ENCODE peak calls at places on chromosomes 12 and 14, in nine cellular contexts. S, R, W, E, C, T, I, P and V are unnamed samples.

GRCh38 chr12:88952543-88952942 is 372.3 kb upstream of the KITLG start:
- DNase-seq in S (no peak), R (no peak), W (no peak), E (peak), C (no peak), T (no peak), I (no peak), P (peak), V (no peak)

GRCh38 chr12:99253068-99253467 is 394.5 kb upstream of the GARIN6 start:
- DNase-seq in S (no peak), R (no peak), W (peak), E (no peak), C (no peak), T (peak), I (no peak), P (no peak), V (no peak)

GRCh38 chr12:113187588-113187987 is 2.1 kb downstream of the RITA1 start:
- DNase-seq in S (no peak), R (no peak), W (no peak), E (no peak), C (no peak), T (no peak), I (no peak), P (no peak), V (no peak)

GRCh38 chr12:12992418-12993175 is 7.5 kb downstream of the HEBP1 start:
- DNase-seq in S (no peak), R (no peak), W (no peak), E (peak), C (peak), T (peak), I (peak), P (peak), V (no peak)

GRCh38 chr12:63845726-63846125 is 1.2 kb downstream of the SRGAP1 start:
- DNase-seq in S (no peak), R (no peak), W (no peak), E (peak), C (no peak), T (no peak), I (no peak), P (peak), V (no peak)

GRCh38 chr14:23090254-23090636 is 4.7 kb downstream of the ACIN1 start:
- DNase-seq in S (no peak), R (no peak), W (no peak), E (no peak), C (no peak), T (no peak), I (no peak), P (no peak), V (no peak)

GRCh38 chr14:104723651-104724406 is at the start of gene ADSS1:
- DNase-seq in S (peak), R (peak), W (peak), E (peak), C (peak), T (peak), I (peak), P (no peak), V (no peak)

GRCh38 chr12:57546438-57547365 is at the start of gene DCTN2:
- DNase-seq in S (peak), R (peak), W (peak), E (peak), C (peak), T (peak), I (peak), P (peak), V (peak)

GRCh38 chr14:54577494-54577893 is 10.6 kb downstream of the SAMD4A start:
- DNase-seq in S (no peak), R (no peak), W (no peak), E (no peak), C (no peak), T (no peak), I (no peak), P (no peak), V (no peak)

GRCh38 chr14:54579606-54580005 is 12.7 kb downstream of the SAMD4A start:
- DNase-seq in S (no peak), R (no peak), W (no peak), E (peak), C (no peak), T (no peak), I (no peak), P (peak), V (no peak)

GRCh38 chr14:54580933-54581332 is 14.0 kb downstream of the SAMD4A start:
- DNase-seq in S (no peak), R (no peak), W (no peak), E (no peak), C (no peak), T (no peak), I (no peak), P (no peak), V (no peak)

GRCh38 chr14:54574528-54574927 is 7.6 kb downstream of the SAMD4A start:
- DNase-seq in S (no peak), R (no peak), W (no peak), E (peak), C (no peak), T (no peak), I (no peak), P (no peak), V (no peak)

GRCh38 chr14:54577977-54578376 is 11.0 kb downstream of the SAMD4A start:
- DNase-seq in S (no peak), R (no peak), W (no peak), E (no peak), C (no peak), T (no peak), I (no peak), P (peak), V (no peak)
- H3K27ac ChIP-seq in S (no peak), R (no peak), W (no peak), E (no peak), C (no peak), T (no peak), I (no peak), P (no peak), V (no peak)

GRCh38 chr14:66610154-66610563 is 102.2 kb downstream of the GPHN start:
- DNase-seq in S (no peak), R (no peak), W (peak), E (peak), C (no peak), T (peak), I (no peak), P (no peak), V (no peak)
- H3K27ac ChIP-seq in S (no peak), R (no peak), W (no peak), E (no peak), C (no peak), T (no peak), I (no peak), P (no peak), V (no peak)

DNA sequence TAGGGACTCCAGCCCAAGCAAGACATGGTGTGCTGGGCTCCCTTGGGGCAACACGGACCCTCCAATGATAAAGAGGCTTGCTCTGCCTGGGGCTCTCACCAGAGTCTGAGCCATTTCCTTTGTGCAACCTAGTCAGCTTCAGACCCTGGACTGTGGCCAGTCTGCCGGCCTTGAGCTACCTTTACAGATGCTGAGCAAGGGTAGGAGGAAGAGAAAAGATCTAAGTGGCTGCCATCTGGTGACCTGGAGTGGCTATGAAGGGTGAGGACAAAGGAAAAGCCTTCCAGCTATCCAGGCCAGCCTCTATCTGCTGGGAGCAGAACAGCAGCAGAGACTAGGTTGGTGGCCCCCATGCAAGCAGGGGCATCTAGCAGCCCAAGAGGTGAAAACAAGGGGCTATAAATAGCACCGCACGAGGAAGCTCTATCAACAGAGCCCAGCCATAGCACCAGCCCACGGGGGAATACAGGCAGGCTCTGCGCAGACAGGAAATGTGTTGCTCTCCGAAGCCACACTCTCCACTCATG is 230.1 kb downstream of the FOXN3 start:
- DNase-seq in S (no peak), R (no peak), W (no peak), E (no peak), C (no peak), T (peak), I (no peak), P (no peak), V (no peak)
- H3K27ac ChIP-seq in S (peak), R (no peak), W (no peak), E (peak), C (peak), T (no peak), I (no peak), P (no peak), V (no peak)

DNA sequence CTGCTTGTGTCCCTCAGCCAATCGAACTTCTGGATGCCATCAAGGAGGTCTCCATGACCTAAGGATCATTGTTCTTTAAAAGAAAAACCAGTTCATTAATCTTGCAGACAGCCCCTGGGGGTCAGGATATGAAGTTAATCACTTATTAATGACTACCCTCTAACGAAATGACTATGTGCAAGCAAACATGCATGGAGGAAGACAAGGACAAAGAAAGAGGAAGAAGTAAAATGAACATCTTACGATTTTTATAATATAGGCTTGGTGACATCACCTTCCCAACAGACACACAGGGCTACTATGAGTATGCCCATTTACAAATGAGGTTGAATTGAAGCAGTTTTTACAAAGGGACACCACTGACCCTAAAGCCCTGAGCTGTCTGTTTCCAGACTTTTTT is 111.1 kb upstream of the AMIGO2 start:
- DNase-seq in S (no peak), R (no peak), W (no peak), E (no peak), C (no peak), T (no peak), I (no peak), P (no peak), V (no peak)
- H3K27ac ChIP-seq in S (no peak), R (peak), W (no peak), E (no peak), C (no peak), T (no peak), I (no peak), P (peak), V (no peak)